ENCODE peak calls at places on chromosomes 12 and 14, in nine cellular contexts. M, T, L, I, V, N, Y, O and H are unnamed samples.
A peak's percentile ranks its signal among the peaks of the same experiment; 100 is the strongest.

GRCh38 chr14:91098591-91098990 is 15.3 kb upstream of the DGLUCY start:
- DNase-seq in T (no peak), N (no peak), I (no peak), Y (no peak), L (no peak), M (no peak), O (no peak), V (peak; percentile 20), H (peak; percentile 53)

GRCh38 chr14:60327447-60328331 is 78.7 kb downstream of the PPM1A start:
- DNase-seq in T (peak; percentile 15), N (peak; percentile 53), I (no peak), L (peak; percentile 65), O (no peak), M (peak; percentile 26), V (peak; percentile 50), Y (no peak), H (no peak)

GRCh38 chr12:74537126-74537706 is 419 bp upstream of the ATXN7L3B start:
- DNase-seq in O (peak; percentile 9), N (no peak), M (peak; percentile 78), V (no peak), Y (no peak), I (peak; percentile 50), L (no peak), T (peak; percentile 72), H (peak; percentile 53)

GRCh38 chr12:113479578-113480335 is 8.1 kb upstream of the LHX5 start:
- DNase-seq in N (no peak), L (no peak), V (no peak), O (peak; percentile 7), T (peak; percentile 51), Y (no peak), I (no peak), M (peak; percentile 41), H (no peak)

GRCh38 chr14:41570415-41571155 is 36.1 kb upstream of the LRFN5 start:
- DNase-seq in V (no peak), N (no peak), Y (no peak), O (no peak), M (no peak), I (no peak), T (no peak), L (no peak), H (no peak)

GRCh38 chr12:93200291-93200917 is 177.3 kb upstream of the NUDT4 start:
- DNase-seq in M (peak; percentile 52), V (no peak), Y (no peak), O (no peak), T (peak; percentile 51), I (no peak), L (no peak), N (no peak), H (no peak)

GRCh38 chr14:94681300-94682060 is 69.3 kb downstream of the SERPINA3 start:
- DNase-seq in V (no peak), N (no peak), I (peak; percentile 74), T (peak; percentile 73), Y (no peak), O (no peak), M (peak; percentile 81), L (no peak), H (peak; percentile 64)

GRCh38 chr12:51083140-51083833 is at the start of gene CSRNP2:
- DNase-seq in N (peak; percentile 96), M (peak; percentile 98), L (peak; percentile 98), T (peak; percentile 97), Y (peak; percentile 91), I (peak; percentile 83), V (peak; percentile 97), O (peak; percentile 77), H (peak; percentile 92)

GRCh38 chr14:32251530-32251929 is 48.5 kb upstream of the RNU6-8 start:
- DNase-seq in L (no peak), I (no peak), T (no peak), Y (no peak), V (no peak), N (no peak), M (no peak), O (no peak), H (no peak)

GRCh38 chr12:106506691-106507090 is 76.1 kb upstream of the RFX4 start:
- DNase-seq in M (no peak), V (no peak), T (no peak), O (no peak), L (no peak), Y (no peak), N (no peak), I (no peak), H (no peak)

GRCh38 chr12:127101086-127101485 is 1165.9 kb upstream of the TMEM132C start:
- DNase-seq in O (no peak), M (no peak), V (no peak), T (no peak), I (no peak), Y (no peak), N (no peak), L (no peak), H (no peak)

GRCh38 chr14:105074601-105075053 is 9.4 kb upstream of the GPR132 start:
- DNase-seq in O (no peak), M (no peak), N (peak; percentile 49), V (no peak), I (no peak), Y (no peak), L (peak; percentile 62), T (no peak), H (no peak)

GRCh38 chr14:105538481-105539049 is 12.2 kb downstream of the TMEM121 start:
- DNase-seq in I (no peak), V (no peak), O (no peak), M (no peak), T (no peak), N (no peak), Y (no peak), L (no peak), H (no peak)

GRCh38 chr12:91094036-91094660 is 17.1 kb downstream of the LUM start:
- DNase-seq in I (no peak), O (no peak), T (peak; percentile 28), M (peak; percentile 49), L (no peak), Y (no peak), V (no peak), N (no peak), H (peak; percentile 29)

GRCh38 chr12:82470906-82471512 is 112.7 kb downstream of the METTL25 start:
- DNase-seq in T (no peak), N (no peak), L (no peak), Y (no peak), V (no peak), I (no peak), M (no peak), O (no peak), H (no peak)

GRCh38 chr12:121196902-121197301 is 13.0 kb upstream of the P2RX4 start:
- DNase-seq in N (no peak), L (no peak), M (no peak), I (no peak), Y (no peak), V (no peak), T (no peak), O (no peak), H (no peak)

GRCh38 chr12:31531908-31532307 is 59.0 kb downstream of the DENND5B start:
- DNase-seq in I (no peak), M (no peak), N (no peak), Y (no peak), O (no peak), T (no peak), V (no peak), L (no peak), H (no peak)

GRCh38 chr12:105820407-105821140 is 318.2 kb downstream of the NUAK1 start:
- DNase-seq in L (no peak), I (no peak), N (no peak), O (no peak), V (peak; percentile 50), Y (no peak), T (peak; percentile 85), M (peak; percentile 93), H (peak; percentile 48)

GRCh38 chr12:59620326-59620725 is 24.5 kb downstream of the SLC16A7 start:
- DNase-seq in O (no peak), V (no peak), I (no peak), N (no peak), Y (no peak), M (no peak), L (no peak), T (no peak), H (no peak)

GRCh38 chr12:59624732-59625455 is 29.1 kb downstream of the SLC16A7 start:
- DNase-seq in V (no peak), I (no peak), O (no peak), L (no peak), T (peak; percentile 24), Y (no peak), N (no peak), M (peak; percentile 16), H (no peak)

GRCh38 chr12:59615392-59616165 is 19.8 kb downstream of the SLC16A7 start:
- DNase-seq in M (no peak), O (no peak), V (no peak), T (no peak), N (no peak), L (no peak), I (no peak), Y (no peak), H (no peak)

GRCh38 chr12:59619461-59620240 is 23.8 kb downstream of the SLC16A7 start:
- DNase-seq in O (no peak), Y (no peak), N (no peak), V (no peak), I (no peak), L (no peak), T (no peak), M (no peak), H (no peak)
- H3K4me3 ChIP-seq in O (no peak overlapping the region), Y (no peak overlapping the region), N (no peak overlapping the region), V (no peak overlapping the region), I (no peak overlapping the region), L (no peak overlapping the region), T (no peak overlapping the region), M (no peak overlapping the region), H (no peak overlapping the region)

GRCh38 chr14:97878727-97879126 is 1081.5 kb downstream of the VRK1 start:
- DNase-seq in L (no peak), T (peak; percentile 15), I (no peak), N (no peak), M (no peak), O (no peak), Y (no peak), V (no peak), H (no peak)
- H3K4me3 ChIP-seq in L (no peak overlapping the region), T (no peak overlapping the region), I (no peak overlapping the region), N (no peak overlapping the region), M (no peak overlapping the region), O (no peak overlapping the region), Y (no peak overlapping the region), V (no peak overlapping the region), H (no peak overlapping the region)

GRCh38 chr12:76876696-76877229 is 2.1 kb downstream of the CSRP2 start:
- DNase-seq in M (no peak), O (no peak), L (no peak), V (no peak), Y (no peak), T (no peak), N (no peak), I (no peak), H (peak; percentile 84)
- H3K4me3 ChIP-seq in M (no peak overlapping the region), O (no peak overlapping the region), L (no peak overlapping the region), V (no peak overlapping the region), Y (peak overlapping the region; percentile 90), T (no peak overlapping the region), N (no peak overlapping the region), I (no peak overlapping the region), H (no peak overlapping the region)

DNA sequence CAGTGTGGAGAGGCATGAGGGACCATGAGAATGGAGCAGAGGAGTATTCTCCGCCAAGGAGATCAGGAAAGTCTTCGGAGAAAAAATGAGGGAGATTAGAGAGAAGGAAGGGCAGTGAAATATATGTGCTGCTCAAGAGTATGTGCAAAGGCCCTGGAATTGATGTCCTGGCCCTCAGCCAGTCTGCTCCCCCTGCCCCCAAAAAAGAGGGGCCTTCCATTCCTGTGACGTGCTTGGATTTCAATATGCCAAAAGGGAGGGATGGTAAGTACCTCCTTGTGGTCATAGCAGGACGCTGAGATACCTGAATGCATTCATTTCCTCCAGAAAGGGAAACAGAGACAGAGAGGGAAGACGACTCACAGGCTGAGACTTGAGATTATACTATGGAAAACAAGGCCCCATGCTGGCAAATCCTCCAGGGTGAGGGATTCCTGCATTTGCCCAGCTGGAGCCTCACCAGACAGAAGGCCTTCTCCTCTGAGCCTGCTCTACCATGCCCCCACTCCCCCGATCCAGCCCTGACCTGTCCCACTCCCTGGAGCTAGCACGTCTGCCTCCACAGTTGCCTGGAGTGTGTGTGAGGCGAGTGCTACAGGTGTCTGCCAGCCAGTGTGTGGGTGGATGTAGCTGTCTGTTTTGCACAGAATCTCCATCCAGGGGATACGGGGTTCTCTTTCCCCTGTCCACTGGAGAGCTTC is 3.9 kb upstream of the RARG start:
- DNase-seq in L (no peak), I (no peak), T (no peak), M (no peak), O (no peak), Y (no peak), N (no peak), V (no peak), H (no peak)
- H3K4me3 ChIP-seq in L (no peak overlapping the region), I (no peak overlapping the region), T (no peak overlapping the region), M (no peak overlapping the region), O (no peak overlapping the region), Y (no peak overlapping the region), N (no peak overlapping the region), V (no peak overlapping the region), H (no peak overlapping the region)